ENCODE peak calls at places on chromosome 14, in eight cellular contexts. One of them, this sample, is unnamed.

GRCh38 chr14:105187935-105188524 is 6.9 kb upstream of the NUDT14 start:
- DNase-seq in AG09319: no peak
- DNase-seq in endothelial cell: no peak
- DNase-seq in GM20000: no peak
- DNase-seq in AG04450: no peak
- DNase-seq in choroid plexus epithelial cell: no peak
- DNase-seq in GM10248: no peak
- DNase-seq in natural killer cell: no peak
- DNase-seq in this sample: no peak

GRCh38 chr14:91175802-91176201 is 61.9 kb downstream of the DGLUCY start:
- DNase-seq in AG09319: no peak
- DNase-seq in endothelial cell: no peak
- DNase-seq in GM20000: no peak
- DNase-seq in AG04450: no peak
- DNase-seq in choroid plexus epithelial cell: no peak
- DNase-seq in GM10248: no peak
- DNase-seq in natural killer cell: no peak
- DNase-seq in this sample: no peak

GRCh38 chr14:61730756-61731373 is 31.4 kb upstream of the SNAPC1 start:
- DNase-seq in AG09319: no peak
- DNase-seq in endothelial cell: no peak
- DNase-seq in GM20000: no peak
- DNase-seq in AG04450: no peak
- DNase-seq in choroid plexus epithelial cell: no peak
- DNase-seq in GM10248: no peak
- DNase-seq in natural killer cell: no peak
- DNase-seq in this sample: no peak

GRCh38 chr14:23653046-23653445 is 16.9 kb downstream of the DHRS2 start:
- DNase-seq in AG09319: no peak
- DNase-seq in endothelial cell: no peak
- DNase-seq in GM20000: no peak
- DNase-seq in AG04450: no peak
- DNase-seq in choroid plexus epithelial cell: no peak
- DNase-seq in GM10248: no peak
- DNase-seq in natural killer cell: no peak
- DNase-seq in this sample: no peak

GRCh38 chr14:59087240-59087639 is 101.2 kb upstream of the DAAM1 start:
- DNase-seq in AG09319: no peak
- DNase-seq in endothelial cell: no peak
- DNase-seq in GM20000: no peak
- DNase-seq in AG04450: no peak
- DNase-seq in choroid plexus epithelial cell: no peak
- DNase-seq in GM10248: no peak
- DNase-seq in natural killer cell: no peak
- DNase-seq in this sample: no peak

GRCh38 chr14:101478096-101478495 is 83.2 kb upstream of the DIO3 start:
- DNase-seq in AG09319: no peak
- DNase-seq in endothelial cell: no peak
- DNase-seq in GM20000: no peak
- DNase-seq in AG04450: no peak
- DNase-seq in choroid plexus epithelial cell: no peak
- DNase-seq in GM10248: no peak
- DNase-seq in natural killer cell: peak
- DNase-seq in this sample: no peak

GRCh38 chr14:34824256-34824655 is 50.9 kb downstream of the BAZ1A start:
- DNase-seq in AG09319: no peak
- DNase-seq in endothelial cell: no peak
- DNase-seq in GM20000: no peak
- DNase-seq in AG04450: no peak
- DNase-seq in choroid plexus epithelial cell: no peak
- DNase-seq in GM10248: no peak
- DNase-seq in natural killer cell: no peak
- DNase-seq in this sample: no peak

GRCh38 chr14:103819503-103820307 is 27.7 kb downstream of the PPP1R13B start:
- DNase-seq in AG09319: peak
- DNase-seq in endothelial cell: peak
- DNase-seq in GM20000: peak
- DNase-seq in AG04450: no peak
- DNase-seq in choroid plexus epithelial cell: peak
- DNase-seq in GM10248: peak
- DNase-seq in natural killer cell: no peak
- DNase-seq in this sample: no peak

GRCh38 chr14:91714805-91715204 is 17.1 kb downstream of the CATSPERB start:
- DNase-seq in AG09319: no peak
- DNase-seq in endothelial cell: no peak
- DNase-seq in GM20000: no peak
- DNase-seq in AG04450: no peak
- DNase-seq in choroid plexus epithelial cell: no peak
- DNase-seq in GM10248: no peak
- DNase-seq in natural killer cell: peak
- DNase-seq in this sample: peak

GRCh38 chr14:34623506-34623905 is 6.4 kb downstream of the SNX6 start:
- DNase-seq in AG09319: no peak
- DNase-seq in endothelial cell: no peak
- DNase-seq in GM20000: no peak
- DNase-seq in AG04450: no peak
- DNase-seq in choroid plexus epithelial cell: peak
- DNase-seq in GM10248: no peak
- DNase-seq in natural killer cell: no peak
- DNase-seq in this sample: no peak

GRCh38 chr14:79781882-79782281 is 429.4 kb downstream of the DIO2 start:
- DNase-seq in AG09319: no peak
- DNase-seq in endothelial cell: no peak
- DNase-seq in GM20000: no peak
- DNase-seq in AG04450: no peak
- DNase-seq in choroid plexus epithelial cell: peak
- DNase-seq in GM10248: no peak
- DNase-seq in natural killer cell: no peak
- DNase-seq in this sample: no peak

GRCh38 chr14:54808326-54809161 is 94.1 kb downstream of the GCH1 start:
- DNase-seq in AG09319: no peak
- DNase-seq in endothelial cell: no peak
- DNase-seq in GM20000: no peak
- DNase-seq in AG04450: no peak
- DNase-seq in choroid plexus epithelial cell: no peak
- DNase-seq in GM10248: no peak
- DNase-seq in natural killer cell: no peak
- DNase-seq in this sample: no peak

GRCh38 chr14:92502541-92503286 is 10.9 kb upstream of the RIN3 start:
- DNase-seq in AG09319: no peak
- DNase-seq in endothelial cell: no peak
- DNase-seq in GM20000: no peak
- DNase-seq in AG04450: no peak
- DNase-seq in choroid plexus epithelial cell: no peak
- DNase-seq in GM10248: no peak
- DNase-seq in natural killer cell: no peak
- DNase-seq in this sample: no peak

GRCh38 chr14:58828298-58828697 is 190.5 kb downstream of the DACT1 start:
- DNase-seq in AG09319: no peak
- DNase-seq in endothelial cell: no peak
- DNase-seq in GM20000: no peak
- DNase-seq in AG04450: no peak
- DNase-seq in choroid plexus epithelial cell: no peak
- DNase-seq in GM10248: no peak
- DNase-seq in natural killer cell: no peak
- DNase-seq in this sample: no peak

GRCh38 chr14:68981539-68981976 is 2.5 kb upstream of the ACTN1 start:
- DNase-seq in AG09319: no peak
- DNase-seq in endothelial cell: no peak
- DNase-seq in GM20000: no peak
- DNase-seq in AG04450: no peak
- DNase-seq in choroid plexus epithelial cell: peak
- DNase-seq in GM10248: no peak
- DNase-seq in natural killer cell: no peak
- DNase-seq in this sample: no peak

GRCh38 chr14:49972840-49973239 is 80.0 kb downstream of the ARF6 start:
- DNase-seq in AG09319: peak
- DNase-seq in endothelial cell: no peak
- DNase-seq in GM20000: no peak
- DNase-seq in AG04450: peak
- DNase-seq in choroid plexus epithelial cell: peak
- DNase-seq in GM10248: no peak
- DNase-seq in natural killer cell: no peak
- DNase-seq in this sample: peak

GRCh38 chr14:101109981-101110728 is 206.6 kb upstream of the RTL1 start:
- DNase-seq in AG09319: no peak
- DNase-seq in endothelial cell: no peak
- DNase-seq in GM20000: no peak
- DNase-seq in AG04450: no peak
- DNase-seq in choroid plexus epithelial cell: no peak
- DNase-seq in GM10248: no peak
- DNase-seq in natural killer cell: no peak
- DNase-seq in this sample: no peak

GRCh38 chr14:55610717-55611370 is 30.8 kb downstream of the KTN1 start:
- DNase-seq in AG09319: no peak
- DNase-seq in endothelial cell: no peak
- DNase-seq in GM20000: no peak
- DNase-seq in AG04450: no peak
- DNase-seq in choroid plexus epithelial cell: no peak
- DNase-seq in GM10248: no peak
- DNase-seq in natural killer cell: no peak
- DNase-seq in this sample: no peak

GRCh38 chr14:56858422-56858821 is 48.1 kb upstream of the OTX2 start:
- DNase-seq in AG09319: no peak
- DNase-seq in endothelial cell: no peak
- DNase-seq in GM20000: no peak
- DNase-seq in AG04450: no peak
- DNase-seq in choroid plexus epithelial cell: no peak
- DNase-seq in GM10248: no peak
- DNase-seq in natural killer cell: no peak
- DNase-seq in this sample: no peak

GRCh38 chr14:102015045-102015685 is 50.8 kb downstream of the DYNC1H1 start:
- DNase-seq in AG09319: no peak
- DNase-seq in endothelial cell: no peak
- DNase-seq in GM20000: no peak
- DNase-seq in AG04450: no peak
- DNase-seq in choroid plexus epithelial cell: peak
- DNase-seq in GM10248: no peak
- DNase-seq in natural killer cell: no peak
- DNase-seq in this sample: no peak

GRCh38 chr14:58747181-58747580 is 109.4 kb downstream of the DACT1 start:
- DNase-seq in AG09319: peak
- DNase-seq in endothelial cell: no peak
- DNase-seq in GM20000: no peak
- DNase-seq in AG04450: peak
- DNase-seq in choroid plexus epithelial cell: peak
- DNase-seq in GM10248: no peak
- DNase-seq in natural killer cell: no peak
- DNase-seq in this sample: no peak

GRCh38 chr14:63727231-63727735 is 582 bp downstream of the SGPP1 start:
- DNase-seq in AG09319: no peak
- DNase-seq in endothelial cell: peak
- DNase-seq in GM20000: no peak
- DNase-seq in AG04450: peak
- DNase-seq in choroid plexus epithelial cell: peak
- DNase-seq in GM10248: peak
- DNase-seq in natural killer cell: peak
- DNase-seq in this sample: peak

GRCh38 chr14:67934087-67934486 is 114.5 kb downstream of the RAD51B start:
- DNase-seq in AG09319: peak
- DNase-seq in endothelial cell: peak
- DNase-seq in GM20000: peak
- DNase-seq in AG04450: peak
- DNase-seq in choroid plexus epithelial cell: peak
- DNase-seq in GM10248: peak
- DNase-seq in natural killer cell: no peak
- DNase-seq in this sample: no peak

GRCh38 chr14:70934502-70935134 is 27.4 kb downstream of the PCNX1 start:
- DNase-seq in AG09319: peak
- DNase-seq in endothelial cell: no peak
- DNase-seq in GM20000: peak
- DNase-seq in AG04450: peak
- DNase-seq in choroid plexus epithelial cell: peak
- DNase-seq in GM10248: peak
- DNase-seq in natural killer cell: no peak
- DNase-seq in this sample: no peak

GRCh38 chr14:25698111-25698510 is 648.2 kb upstream of the STXBP6 start:
- DNase-seq in AG09319: no peak
- DNase-seq in endothelial cell: no peak
- DNase-seq in GM20000: no peak
- DNase-seq in AG04450: no peak
- DNase-seq in choroid plexus epithelial cell: no peak
- DNase-seq in GM10248: no peak
- DNase-seq in natural killer cell: no peak
- DNase-seq in this sample: no peak
- TF ChIP-seq CTCF in AG09319: no peak
- TF ChIP-seq CTCF in endothelial cell: no peak
- TF ChIP-seq CTCF in GM20000: no peak
- TF ChIP-seq CTCF in AG04450: no peak
- TF ChIP-seq CTCF in choroid plexus epithelial cell: no peak
- TF ChIP-seq CTCF in GM10248: no peak
- TF ChIP-seq CTCF in natural killer cell: no peak
- TF ChIP-seq CTCF in this sample: no peak

DNA sequence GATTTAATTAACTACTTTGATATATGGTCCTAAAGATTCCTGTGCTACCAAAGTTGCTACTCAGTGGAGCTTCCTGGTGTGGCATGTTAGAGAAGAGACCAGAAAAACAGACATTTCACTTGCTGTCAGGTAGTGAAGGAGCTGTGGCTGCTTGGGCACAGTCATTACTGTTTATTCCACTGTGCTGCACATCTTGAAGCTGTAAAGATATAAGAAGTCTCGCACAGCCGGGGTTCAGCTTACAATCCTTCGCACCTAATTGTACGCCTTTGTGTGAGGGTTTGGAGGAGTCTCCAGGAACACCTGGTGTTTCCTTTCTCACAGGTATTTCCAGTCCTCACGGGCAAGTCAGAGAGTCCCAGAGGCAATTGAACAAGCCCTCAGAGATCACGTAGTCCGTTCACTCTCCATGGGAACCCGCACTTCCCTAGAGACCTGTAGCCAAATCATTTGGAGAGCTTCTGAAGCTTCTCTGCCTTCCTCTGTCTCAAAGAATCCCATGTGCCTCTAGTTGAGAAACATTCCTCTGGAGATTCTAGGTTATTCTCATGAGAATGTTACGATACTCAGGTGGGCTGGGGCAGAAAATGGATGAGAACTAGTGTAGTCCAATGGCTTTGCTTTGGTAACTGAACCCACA is 4.1 kb downstream of the EVL start:
- DNase-seq in AG09319: no peak
- DNase-seq in endothelial cell: no peak
- DNase-seq in GM20000: no peak
- DNase-seq in AG04450: no peak
- DNase-seq in choroid plexus epithelial cell: no peak
- DNase-seq in GM10248: no peak
- DNase-seq in natural killer cell: no peak
- DNase-seq in this sample: no peak
- TF ChIP-seq CTCF in AG09319: no peak
- TF ChIP-seq CTCF in endothelial cell: no peak
- TF ChIP-seq CTCF in GM20000: no peak
- TF ChIP-seq CTCF in AG04450: no peak
- TF ChIP-seq CTCF in choroid plexus epithelial cell: no peak
- TF ChIP-seq CTCF in GM10248: no peak
- TF ChIP-seq CTCF in natural killer cell: no peak
- TF ChIP-seq CTCF in this sample: no peak

GRCh38 chr14:65103150-65103760 is 938 bp upstream of the MAX start:
- DNase-seq in AG09319: no peak
- DNase-seq in endothelial cell: no peak
- DNase-seq in GM20000: no peak
- DNase-seq in AG04450: no peak
- DNase-seq in choroid plexus epithelial cell: peak
- DNase-seq in GM10248: no peak
- DNase-seq in natural killer cell: no peak
- DNase-seq in this sample: peak
- TF ChIP-seq CTCF in AG09319: peak
- TF ChIP-seq CTCF in endothelial cell: no peak
- TF ChIP-seq CTCF in GM20000: no peak
- TF ChIP-seq CTCF in AG04450: peak
- TF ChIP-seq CTCF in choroid plexus epithelial cell: peak
- TF ChIP-seq CTCF in GM10248: peak
- TF ChIP-seq CTCF in natural killer cell: no peak
- TF ChIP-seq CTCF in this sample: no peak

GRCh38 chr14:41785696-41786095 is 179.0 kb downstream of the LRFN5 start:
- DNase-seq in AG09319: no peak
- DNase-seq in endothelial cell: no peak
- DNase-seq in GM20000: no peak
- DNase-seq in AG04450: no peak
- DNase-seq in choroid plexus epithelial cell: peak
- DNase-seq in GM10248: no peak
- DNase-seq in natural killer cell: no peak
- DNase-seq in this sample: no peak
- TF ChIP-seq CTCF in AG09319: no peak
- TF ChIP-seq CTCF in endothelial cell: no peak
- TF ChIP-seq CTCF in GM20000: no peak
- TF ChIP-seq CTCF in AG04450: no peak
- TF ChIP-seq CTCF in choroid plexus epithelial cell: no peak
- TF ChIP-seq CTCF in GM10248: no peak
- TF ChIP-seq CTCF in natural killer cell: no peak
- TF ChIP-seq CTCF in this sample: no peak

This sample was measured in CD8-positive, alpha-beta T cell.